ENCODE peak calls at places on chromosomes 13 and 19, in six cellular contexts. R is activated naive CD8-positive, alpha-beta T cell treated with anti-CD3 and anti-CD28 coated beads for 36 hours; S is omental fat pad; N is heart right ventricle; D is HEK293T; Q is G401. H is an unnamed sample.

GRCh38 chr19:13163609-13164364 is 13.6 kb downstream of the IER2 start:
- DNase-seq in R (peak; percentile 62), S (no peak), N (peak; percentile 76), D (no peak), Q (peak; percentile 57), H (no peak)

GRCh38 chr19:32061304-32061703 is 284.1 kb upstream of the ZNF507 start:
- DNase-seq in R (no peak), S (no peak), N (no peak), D (no peak), Q (no peak), H (peak; percentile 18)

GRCh38 chr13:69199664-69200063 is 908.0 kb upstream of the ATXN8OS start:
- DNase-seq in R (no peak), S (no peak), N (no peak), D (peak; percentile 32), Q (no peak), H (no peak)

GRCh38 chr13:79749985-79750551 is 269.1 kb downstream of the NDFIP2 start:
- DNase-seq in R (no peak), S (peak; percentile 34), N (peak; percentile 53), D (no peak), Q (peak; percentile 94), H (peak; percentile 1)

GRCh38 chr19:18495204-18495911 is 26.5 kb downstream of the ELL start:
- DNase-seq in R (no peak), S (no peak), N (no peak), D (no peak), Q (no peak), H (no peak)

GRCh38 chr19:58400916-58401824 is 5.7 kb downstream of the RNF225 start:
- DNase-seq in R (peak; percentile 99), S (peak; percentile 100), N (peak; percentile 99), D (peak; percentile 96), Q (peak; percentile 100), H (peak; percentile 98)

GRCh38 chr13:19658192-19658591 is 24.7 kb downstream of the MPHOSPH8 start:
- DNase-seq in R (no peak), S (no peak), N (no peak), D (no peak), Q (no peak), H (no peak)

GRCh38 chr13:99287544-99287943 is 19.7 kb downstream of the GPR183 start:
- DNase-seq in R (no peak), S (no peak), N (no peak), D (no peak), Q (no peak), H (peak; percentile 28)

GRCh38 chr13:109989155-109989554 is 202.8 kb upstream of the IRS2 start:
- DNase-seq in R (no peak), S (no peak), N (no peak), D (no peak), Q (no peak), H (no peak)

GRCh38 chr13:27258637-27259377 is 7.4 kb downstream of the RPL21 start:
- DNase-seq in R (no peak), S (no peak), N (no peak), D (no peak), Q (no peak), H (no peak)

GRCh38 chr13:91381371-91381770 is 17.1 kb upstream of the GPC5 start:
- DNase-seq in R (no peak), S (no peak), N (no peak), D (no peak), Q (peak; percentile 26), H (no peak)

GRCh38 chr13:76991432-76991795 is 467 bp upstream of the CLN5 start:
- DNase-seq in R (peak; percentile 76), S (no peak), N (no peak), D (no peak), Q (no peak), H (no peak)

GRCh38 chr13:76758738-76759137 is 127.5 kb downstream of the KCTD12 start:
- DNase-seq in R (no peak), S (no peak), N (no peak), D (no peak), Q (no peak), H (no peak)

GRCh38 chr19:40193587-40193849 is 2.3 kb downstream of the MAP3K10 start:
- DNase-seq in R (no peak), S (no peak), N (no peak), D (no peak), Q (no peak), H (no peak)

GRCh38 chr13:21420706-21421105 is 38.4 kb downstream of the ZDHHC20 start:
- DNase-seq in R (no peak), S (no peak), N (no peak), D (no peak), Q (no peak), H (no peak)

GRCh38 chr13:27370305-27370853 is 54.0 kb upstream of the GTF3A start:
- DNase-seq in R (no peak), S (no peak), N (no peak), D (no peak), Q (no peak), H (no peak)

GRCh38 chr19:47109177-47109540 is 4.4 kb downstream of the ZC3H4 start:
- DNase-seq in R (no peak), S (no peak), N (no peak), D (no peak), Q (no peak), H (no peak)